ENCODE peak calls at places on chromosomes 1 and 21, in four cellular contexts. One of them, this sample, is unnamed.
A peak's percentile ranks its signal among the peaks of the same experiment; 100 is the strongest.

GRCh38 chr1:178530037-178530402 is 17.1 kb downstream of the TEX35 start:
- DNase-seq in HFFc6: peak; percentile 77
- DNase-seq in K562: no peak
- DNase-seq in left lung: no peak
- DNase-seq in this sample: no peak

GRCh38 chr1:177210071-177210470 is 39.3 kb downstream of the BRINP2 start:
- DNase-seq in left lung: no peak
- DNase-seq in K562: no peak
- DNase-seq in HFFc6: no peak
- DNase-seq in this sample: no peak

GRCh38 chr1:205766038-205766437 is 9.2 kb downstream of the RAB29 start:
- DNase-seq in HFFc6: peak; percentile 27
- DNase-seq in left lung: no peak
- DNase-seq in K562: no peak
- DNase-seq in this sample: no peak

GRCh38 chr1:209398330-209398991 is 185.1 kb upstream of the CAMK1G start:
- DNase-seq in left lung: no peak
- DNase-seq in HFFc6: peak; percentile 97
- DNase-seq in K562: no peak
- DNase-seq in this sample: no peak

GRCh38 chr1:46171872-46172271 is 3.0 kb upstream of the TSPAN1 start:
- DNase-seq in K562: no peak
- DNase-seq in left lung: no peak
- DNase-seq in HFFc6: no peak
- DNase-seq in this sample: no peak

GRCh38 chr1:3663999-3664699 is 11.8 kb downstream of the TP73 start:
- DNase-seq in HFFc6: no peak
- DNase-seq in left lung: peak; percentile 55
- DNase-seq in K562: no peak
- DNase-seq in this sample: no peak

GRCh38 chr21:38984982-38985422 is 179.3 kb downstream of the ETS2 start:
- DNase-seq in left lung: no peak
- DNase-seq in K562: no peak
- DNase-seq in HFFc6: peak; percentile 86
- DNase-seq in this sample: no peak

GRCh38 chr1:50562106-50562505 is 138.9 kb upstream of the DMRTA2 start:
- DNase-seq in K562: no peak
- DNase-seq in HFFc6: no peak
- DNase-seq in left lung: no peak
- DNase-seq in this sample: no peak

GRCh38 chr21:16570196-16570595 is 840.4 kb downstream of the USP25 start:
- DNase-seq in HFFc6: no peak
- DNase-seq in K562: no peak
- DNase-seq in left lung: no peak
- DNase-seq in this sample: no peak

GRCh38 chr1:38608202-38608864 is 251.2 kb downstream of the RRAGC start:
- DNase-seq in left lung: no peak
- DNase-seq in K562: peak; percentile 77
- DNase-seq in HFFc6: no peak
- DNase-seq in this sample: no peak
- TF ChIP-seq CTCF in left lung: peak; percentile 47
- TF ChIP-seq CTCF in K562: peak; percentile 84
- TF ChIP-seq CTCF in HFFc6: peak; percentile 49
- TF ChIP-seq CTCF in this sample: peak; percentile 86

GRCh38 chr21:35603471-35603870 is 456.9 kb downstream of the SETD4 start:
- DNase-seq in K562: no peak
- DNase-seq in left lung: no peak
- DNase-seq in HFFc6: no peak
- DNase-seq in this sample: no peak
- TF ChIP-seq CTCF in K562: peak; percentile 37
- TF ChIP-seq CTCF in left lung: no peak
- TF ChIP-seq CTCF in HFFc6: peak; percentile 21
- TF ChIP-seq CTCF in this sample: no peak

DNA sequence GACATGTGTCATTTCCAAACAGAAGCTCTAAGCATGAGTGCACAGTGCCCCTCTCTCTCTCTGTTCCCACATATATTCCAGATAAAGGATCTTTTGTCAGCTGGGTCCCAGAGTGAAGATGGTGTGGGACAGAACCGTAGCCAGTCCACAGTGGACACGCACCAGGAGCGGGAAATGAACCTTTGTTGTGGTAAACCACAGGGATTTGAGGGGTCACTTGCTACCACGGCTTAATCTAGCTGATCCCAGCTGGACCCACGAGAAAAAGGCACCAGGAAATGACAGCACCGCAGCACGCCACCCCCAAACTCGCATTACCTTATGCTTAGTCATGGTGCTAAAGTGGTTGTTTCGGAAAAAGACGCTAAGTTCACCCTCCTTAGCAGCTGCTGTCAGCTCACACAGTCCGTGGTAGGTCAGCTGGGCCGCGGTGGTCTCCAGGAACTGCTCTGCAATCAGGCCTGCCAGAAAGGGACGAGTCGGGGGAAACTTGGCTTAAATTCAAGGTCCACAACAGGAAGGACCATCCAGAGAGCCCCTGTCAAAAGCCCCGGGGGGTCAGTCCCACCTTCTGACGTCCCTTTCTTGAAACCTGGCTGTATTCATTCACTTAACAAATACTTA is 7.5 kb downstream of the MINDY1 start:
- DNase-seq in K562: peak; percentile 87
- DNase-seq in left lung: no peak
- DNase-seq in HFFc6: peak; percentile 60
- DNase-seq in this sample: no peak
- TF ChIP-seq CTCF in K562: no peak
- TF ChIP-seq CTCF in left lung: no peak
- TF ChIP-seq CTCF in HFFc6: no peak
- TF ChIP-seq CTCF in this sample: no peak

GRCh38 chr1:78101051-78101450 is 55.3 kb downstream of the GIPC2 start:
- DNase-seq in K562: no peak
- DNase-seq in left lung: no peak
- DNase-seq in HFFc6: no peak
- DNase-seq in this sample: no peak

GRCh38 chr1:78102916-78103315 is 57.1 kb downstream of the GIPC2 start:
- DNase-seq in left lung: no peak
- DNase-seq in HFFc6: no peak
- DNase-seq in K562: no peak
- DNase-seq in this sample: no peak

GRCh38 chr1:78102082-78102481 is 56.3 kb downstream of the GIPC2 start:
- DNase-seq in HFFc6: peak; percentile 86
- DNase-seq in left lung: no peak
- DNase-seq in K562: no peak
- DNase-seq in this sample: no peak

GRCh38 chr1:78104322-78104721 is 58.6 kb downstream of the GIPC2 start:
- DNase-seq in HFFc6: peak; percentile 76
- DNase-seq in K562: no peak
- DNase-seq in left lung: no peak
- DNase-seq in this sample: no peak

DNA sequence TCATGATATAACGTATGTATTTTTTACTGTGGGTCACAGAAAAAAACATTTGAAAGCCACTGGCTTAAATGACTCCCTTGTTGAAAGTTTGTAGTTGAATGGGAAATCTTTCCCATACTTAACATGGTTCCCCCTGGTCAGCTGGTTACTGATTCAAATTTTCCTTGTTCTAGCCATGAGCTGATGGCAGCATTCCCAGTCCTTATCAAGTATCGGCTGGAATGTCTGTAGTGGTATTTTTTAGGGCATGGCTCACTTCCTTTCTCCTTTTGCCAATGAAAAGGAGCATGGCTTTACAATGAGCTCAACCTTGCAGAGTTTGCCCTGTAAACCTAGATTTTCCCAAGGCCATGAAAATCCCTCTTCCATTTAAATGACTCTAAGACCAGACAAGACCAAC is 55.7 kb downstream of the GIPC2 start:
- DNase-seq in K562: no peak
- DNase-seq in HFFc6: peak; percentile 95
- DNase-seq in left lung: no peak
- DNase-seq in this sample: no peak
- TF ChIP-seq CTCF in K562: no peak
- TF ChIP-seq CTCF in HFFc6: no peak
- TF ChIP-seq CTCF in left lung: no peak
- TF ChIP-seq CTCF in this sample: no peak

GRCh38 chr1:91026777-91027176 is 4.9 kb upstream of the ZNF644 start:
- DNase-seq in left lung: no peak
- DNase-seq in HFFc6: no peak
- DNase-seq in K562: peak; percentile 10
- DNase-seq in this sample: no peak
- TF ChIP-seq CTCF in left lung: no peak
- TF ChIP-seq CTCF in HFFc6: peak; percentile 69
- TF ChIP-seq CTCF in K562: peak; percentile 28
- TF ChIP-seq CTCF in this sample: peak; percentile 56

DNA sequence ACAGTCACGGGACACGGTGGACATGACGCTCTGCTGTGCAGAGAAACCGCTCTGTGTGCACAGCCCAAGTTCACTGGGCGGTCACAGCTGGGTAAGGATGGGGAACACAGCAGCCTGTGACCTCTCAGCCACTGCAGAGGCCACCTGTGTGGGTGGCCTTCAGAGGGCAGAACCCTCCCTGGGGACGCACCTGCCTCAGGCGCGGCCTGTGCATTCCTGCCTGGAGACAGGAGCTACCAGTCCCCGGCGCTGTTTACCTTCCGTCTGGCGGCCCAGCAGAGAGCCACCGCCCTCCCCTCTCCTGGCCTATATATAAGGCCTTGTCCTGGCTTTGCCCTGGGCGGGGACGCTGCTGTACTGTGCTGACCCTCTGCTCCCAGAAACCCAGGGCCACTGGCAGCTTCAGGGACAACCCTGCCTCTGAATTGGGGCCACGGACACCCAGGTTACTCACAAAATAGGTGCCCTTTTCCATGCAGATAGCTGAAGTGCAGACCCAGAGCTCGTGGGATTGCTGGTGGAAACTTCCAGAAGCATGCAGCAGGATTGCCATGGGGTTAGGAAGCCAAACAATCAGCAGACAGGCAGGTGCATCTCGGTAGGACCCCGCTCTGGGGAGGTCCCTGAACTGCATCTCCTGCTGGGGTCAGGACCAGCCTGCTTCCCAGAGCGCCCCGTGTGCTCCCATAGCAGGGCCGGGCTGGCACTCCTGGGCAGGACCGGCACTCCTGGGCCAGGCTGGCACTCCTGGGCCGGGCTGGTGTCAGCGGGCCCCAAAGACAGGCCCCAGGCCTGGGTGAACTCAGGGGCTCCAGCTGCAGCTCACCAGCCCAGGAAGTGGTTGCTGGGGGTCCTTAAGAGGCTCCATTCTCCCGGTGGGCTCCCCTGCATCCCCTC is 83.6 kb downstream of the SIK1 start:
- DNase-seq in left lung: peak; percentile 91
- DNase-seq in K562: no peak
- DNase-seq in HFFc6: no peak
- DNase-seq in this sample: no peak
- TF ChIP-seq CTCF in left lung: no peak
- TF ChIP-seq CTCF in K562: no peak
- TF ChIP-seq CTCF in HFFc6: no peak
- TF ChIP-seq CTCF in this sample: no peak

GRCh38 chr1:150066838-150067183 is 765 bp upstream of the VPS45 start:
- DNase-seq in K562: peak; percentile 72
- DNase-seq in left lung: peak; percentile 82
- DNase-seq in HFFc6: no peak
- DNase-seq in this sample: peak; percentile 80

GRCh38 chr1:150065184-150065871 is 2.2 kb upstream of the VPS45 start:
- DNase-seq in left lung: no peak
- DNase-seq in K562: peak; percentile 26
- DNase-seq in HFFc6: peak; percentile 64
- DNase-seq in this sample: no peak

GRCh38 chr1:150069923-150070322 is 2.3 kb downstream of the VPS45 start:
- DNase-seq in HFFc6: no peak
- DNase-seq in K562: no peak
- DNase-seq in left lung: no peak
- DNase-seq in this sample: no peak

GRCh38 chr1:150066328-150066727 is 1.2 kb upstream of the VPS45 start:
- DNase-seq in HFFc6: no peak
- DNase-seq in K562: no peak
- DNase-seq in left lung: no peak
- DNase-seq in this sample: no peak

DNA sequence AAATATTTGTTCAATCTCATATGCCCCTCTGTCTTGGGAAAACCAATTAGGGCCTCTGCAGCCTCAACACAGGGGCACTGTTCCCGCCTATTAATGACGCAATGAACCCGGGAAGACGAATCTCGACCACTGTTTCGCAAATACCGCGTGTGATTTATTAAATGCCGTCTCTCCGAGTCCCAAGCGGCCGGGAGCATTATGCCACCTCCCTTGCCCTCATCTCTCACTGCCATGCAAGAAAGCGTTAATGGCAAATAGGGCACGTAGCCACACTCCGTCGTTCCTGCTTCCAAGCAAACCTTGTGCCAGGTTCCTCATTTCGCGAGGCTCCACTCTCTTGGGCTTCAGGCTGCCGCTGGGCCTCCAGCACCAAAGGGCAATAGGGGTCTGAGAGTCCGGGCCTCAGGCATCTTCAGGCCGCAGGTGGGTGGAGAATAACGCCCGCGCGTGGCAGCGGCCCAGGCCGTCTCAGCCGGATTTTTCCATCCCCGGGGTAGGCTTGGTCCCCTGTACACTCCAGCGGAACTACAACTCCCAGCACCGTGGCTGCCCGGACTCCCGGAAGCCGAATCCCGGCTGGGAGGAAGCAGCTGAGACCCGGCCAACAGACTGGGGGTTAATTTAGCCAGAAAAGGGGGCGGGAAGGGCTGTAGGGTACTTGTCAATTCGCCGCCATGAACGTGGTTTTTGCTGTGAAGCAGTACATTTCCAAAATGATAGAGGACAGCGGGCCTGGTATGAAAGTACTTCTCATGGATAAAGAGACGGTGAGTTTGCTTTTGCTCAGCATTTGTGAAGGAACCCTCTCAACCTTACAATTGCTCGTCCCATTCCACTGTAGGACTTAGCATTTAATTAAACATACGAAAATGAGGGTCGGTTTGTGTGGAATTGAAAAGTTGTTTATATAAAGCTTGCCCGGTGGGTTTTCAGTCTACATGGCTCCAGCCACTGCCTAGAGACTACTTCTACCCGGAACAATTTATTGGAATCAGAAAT is at the start of gene VPS45:
- DNase-seq in K562: peak; percentile 94
- DNase-seq in left lung: peak; percentile 94
- DNase-seq in HFFc6: peak; percentile 89
- DNase-seq in this sample: peak; percentile 88
- TF ChIP-seq CTCF in K562: peak; percentile 6
- TF ChIP-seq CTCF in left lung: no peak
- TF ChIP-seq CTCF in HFFc6: peak; percentile 61
- TF ChIP-seq CTCF in this sample: peak; percentile 33

GRCh38 chr1:223706077-223706988 is 6.0 kb upstream of the CAPN2 start:
- DNase-seq in left lung: no peak
- DNase-seq in K562: no peak
- DNase-seq in HFFc6: peak; percentile 81
- DNase-seq in this sample: no peak

GRCh38 chr1:223709598-223709997 is 2.7 kb upstream of the CAPN2 start:
- DNase-seq in left lung: no peak
- DNase-seq in K562: no peak
- DNase-seq in HFFc6: no peak
- DNase-seq in this sample: no peak

GRCh38 chr1:223708651-223709268 is 3.6 kb upstream of the CAPN2 start:
- DNase-seq in HFFc6: no peak
- DNase-seq in left lung: no peak
- DNase-seq in K562: no peak
- DNase-seq in this sample: no peak

GRCh38 chr1:223707270-223708000 is 4.9 kb upstream of the CAPN2 start:
- DNase-seq in HFFc6: peak; percentile 99
- DNase-seq in left lung: no peak
- DNase-seq in K562: peak; percentile 85
- DNase-seq in this sample: no peak

GRCh38 chr1:223708001-223708359 is 4.4 kb upstream of the CAPN2 start:
- DNase-seq in left lung: no peak
- DNase-seq in K562: no peak
- DNase-seq in HFFc6: no peak
- DNase-seq in this sample: no peak
- TF ChIP-seq CTCF in left lung: peak; percentile 18
- TF ChIP-seq CTCF in K562: no peak
- TF ChIP-seq CTCF in HFFc6: peak; percentile 60
- TF ChIP-seq CTCF in this sample: peak; percentile 50

This sample was measured in type B pancreatic cell.